ENCODE peak calls at places on chromosomes 3 and 15, in five cellular contexts. V, I, D, S and T are unnamed samples.

GRCh38 chr3:36305929-36306520 is 74.3 kb upstream of the STAC start:
- DNase-seq in V (no peak), I (peak), D (no peak), S (no peak), T (no peak)

GRCh38 chr3:159953320-159953719 is 35.3 kb upstream of the IL12A start:
- DNase-seq in V (no peak), S (no peak), D (no peak), I (no peak), T (no peak)

GRCh38 chr3:69838217-69838616 is 99.0 kb downstream of the MITF start:
- DNase-seq in V (no peak), S (no peak), I (peak), D (peak), T (no peak)

GRCh38 chr15:98551936-98552562 is 96.3 kb upstream of the IGF1R start:
- DNase-seq in S (no peak), I (no peak), D (no peak), V (no peak), T (no peak)

GRCh38 chr3:118938183-118938961 is 96.3 kb downstream of the IGSF11 start:
- DNase-seq in D (no peak), I (peak), V (no peak), S (no peak), T (no peak)

GRCh38 chr3:126666600-126667528 is 11.9 kb upstream of the TXNRD3 start:
- DNase-seq in D (no peak), I (no peak), V (no peak), S (peak), T (no peak)

GRCh38 chr3:95934181-95934580 is 880.2 kb upstream of the EPHA6 start:
- DNase-seq in V (no peak), S (no peak), I (no peak), D (no peak), T (no peak)

GRCh38 chr15:96351801-96352593 is 21.5 kb downstream of the NR2F2 start:
- DNase-seq in V (peak), S (no peak), D (no peak), I (no peak), T (peak)

GRCh38 chr3:72099331-72100061 is 314.5 kb upstream of the PROK2 start:
- DNase-seq in D (no peak), V (no peak), S (peak), I (no peak), T (no peak)

GRCh38 chr3:20056727-20057611 is 16.7 kb downstream of the KAT2B start:
- DNase-seq in D (no peak), I (peak), S (no peak), V (no peak), T (peak)

GRCh38 chr3:165742351-165742750 is 94.9 kb downstream of the BCHE start:
- DNase-seq in S (no peak), I (no peak), V (no peak), D (no peak), T (no peak)

GRCh38 chr15:76187151-76187550 is 124.1 kb downstream of the ETFA start:
- DNase-seq in I (no peak), V (no peak), D (no peak), S (no peak), T (no peak)

GRCh38 chr3:147886889-147887288 is 477.7 kb downstream of the ZIC1 start:
- DNase-seq in I (no peak), D (no peak), V (no peak), S (no peak), T (no peak)

GRCh38 chr15:85443593-85444328 is 63.4 kb downstream of the AKAP13 start:
- DNase-seq in V (no peak), D (no peak), I (peak), S (no peak), T (no peak)

GRCh38 chr15:41025393-41025792 is 72.1 kb downstream of the CHAC1 start:
- DNase-seq in V (no peak), S (no peak), I (no peak), D (no peak), T (no peak)

GRCh38 chr15:91113036-91113435 is 13.0 kb downstream of the SV2B start:
- DNase-seq in D (no peak), S (no peak), V (no peak), I (no peak), T (no peak)

GRCh38 chr15:38145671-38146111 is 106.9 kb upstream of the SPRED1 start:
- DNase-seq in V (no peak), I (peak), D (no peak), S (no peak), T (peak)

GRCh38 chr3:168053115-168053514 is 42.6 kb downstream of the GOLIM4 start:
- DNase-seq in D (no peak), V (no peak), I (no peak), S (no peak), T (no peak)

GRCh38 chr15:90126022-90126421 is 23.8 kb upstream of the IDH2 start:
- DNase-seq in D (no peak), I (no peak), S (peak), V (no peak), T (no peak)

GRCh38 chr15:42549052-42549491 is 434 bp downstream of the HAUS2 start:
- DNase-seq in V (no peak), S (no peak), D (no peak), I (peak), T (peak)

GRCh38 chr3:162743091-162743490 is 1246.5 kb downstream of the OTOL1 start:
- DNase-seq in S (no peak), I (peak), D (no peak), V (no peak), T (no peak)

GRCh38 chr3:108322352-108322751 is 26.0 kb downstream of the HHLA2 start:
- DNase-seq in S (no peak), V (no peak), I (no peak), D (no peak), T (no peak)
- TF ChIP-seq CTCF in S (no peak), V (no peak), I (no peak), D (no peak), T (no peak)

GRCh38 chr3:151248772-151249366 is 29.5 kb downstream of the P2RY14 start:
- DNase-seq in I (no peak), V (no peak), D (no peak), S (no peak), T (no peak)
- TF ChIP-seq CTCF in I (no peak), V (no peak), D (no peak), S (no peak), T (no peak)

GRCh38 chr15:32134777-32135307 is 104.5 kb downstream of the CHRNA7 start:
- DNase-seq in V (no peak), S (no peak), I (no peak), D (no peak), T (no peak)

GRCh38 chr15:32131803-32132202 is 101.5 kb downstream of the CHRNA7 start:
- DNase-seq in I (no peak), D (no peak), V (no peak), S (no peak), T (no peak)

GRCh38 chr15:32135326-32135725 is 105.0 kb downstream of the CHRNA7 start:
- DNase-seq in S (no peak), V (no peak), I (no peak), D (no peak), T (no peak)

GRCh38 chr15:32132850-32133249 is 102.5 kb downstream of the CHRNA7 start:
- DNase-seq in I (no peak), D (no peak), S (no peak), V (no peak), T (no peak)

DNA sequence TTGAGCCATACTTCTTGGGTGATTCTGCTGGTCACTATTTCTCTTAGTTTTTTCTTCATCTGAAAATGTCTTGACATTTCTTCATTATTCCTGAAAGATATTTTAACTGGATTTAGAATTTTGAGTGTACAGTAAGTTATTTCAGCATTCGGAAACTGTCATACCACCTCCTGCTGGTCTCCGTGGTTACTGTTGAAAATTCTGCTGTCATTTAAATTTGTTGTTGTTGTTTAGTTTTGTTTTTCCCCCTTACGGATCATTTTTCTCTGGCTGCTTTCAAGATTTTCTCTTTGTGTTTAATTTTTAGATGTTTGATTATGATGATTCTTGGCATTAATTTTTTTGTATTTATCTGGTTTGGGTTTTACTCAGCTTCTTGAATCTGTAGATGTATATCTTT is 100.5 kb downstream of the CHRNA7 start:
- DNase-seq in I (no peak), S (no peak), V (no peak), D (no peak), T (no peak)
- TF ChIP-seq CTCF in I (no peak), S (no peak), V (no peak), D (no peak), T (no peak)

DNA sequence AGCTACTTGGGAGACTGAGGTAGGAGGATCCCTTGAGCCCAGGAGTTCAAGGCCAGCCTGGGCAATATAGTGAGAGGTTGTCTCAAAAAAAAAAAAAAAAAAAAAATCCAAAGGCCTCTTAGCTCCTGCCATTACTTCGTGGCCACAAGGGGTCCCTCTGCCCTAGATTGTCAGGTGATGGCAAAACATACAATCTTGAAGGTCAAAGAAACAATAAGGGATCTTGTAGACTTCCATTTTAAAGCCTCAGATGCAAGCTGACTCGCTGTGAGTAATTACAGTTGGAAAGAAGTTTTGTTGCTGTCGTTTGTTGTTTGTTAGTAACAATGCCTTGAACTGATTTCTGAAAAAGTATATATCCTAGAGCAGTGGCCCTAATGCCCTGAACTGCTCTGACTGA is 55.9 kb upstream of the PLCL2 start:
- DNase-seq in V (no peak), I (peak), D (no peak), S (no peak), T (no peak)
- TF ChIP-seq CTCF in V (no peak), I (peak), D (peak), S (no peak), T (peak)

GRCh38 chr3:37995652-37996641 is 5.4 kb downstream of the VILL start:
- DNase-seq in S (peak), I (no peak), V (no peak), D (no peak), T (peak)
- TF ChIP-seq CTCF in S (no peak), I (no peak), V (no peak), D (no peak), T (no peak)

GRCh38 chr15:39312984-39313383 is 267.9 kb upstream of the THBS1 start:
- DNase-seq in V (no peak), I (peak), D (no peak), S (no peak), T (no peak)
- TF ChIP-seq CTCF in V (no peak), I (peak), D (no peak), S (no peak), T (no peak)

GRCh38 chr3:173556546-173556945 is 159.0 kb downstream of the NLGN1 start:
- DNase-seq in V (no peak), I (no peak), S (no peak), D (no peak), T (no peak)

GRCh38 chr3:173548261-173548660 is 150.7 kb downstream of the NLGN1 start:
- DNase-seq in I (no peak), D (no peak), S (no peak), V (no peak), T (no peak)

GRCh38 chr3:173552526-173552925 is 155.0 kb downstream of the NLGN1 start:
- DNase-seq in D (no peak), V (no peak), I (no peak), S (no peak), T (peak)

DNA sequence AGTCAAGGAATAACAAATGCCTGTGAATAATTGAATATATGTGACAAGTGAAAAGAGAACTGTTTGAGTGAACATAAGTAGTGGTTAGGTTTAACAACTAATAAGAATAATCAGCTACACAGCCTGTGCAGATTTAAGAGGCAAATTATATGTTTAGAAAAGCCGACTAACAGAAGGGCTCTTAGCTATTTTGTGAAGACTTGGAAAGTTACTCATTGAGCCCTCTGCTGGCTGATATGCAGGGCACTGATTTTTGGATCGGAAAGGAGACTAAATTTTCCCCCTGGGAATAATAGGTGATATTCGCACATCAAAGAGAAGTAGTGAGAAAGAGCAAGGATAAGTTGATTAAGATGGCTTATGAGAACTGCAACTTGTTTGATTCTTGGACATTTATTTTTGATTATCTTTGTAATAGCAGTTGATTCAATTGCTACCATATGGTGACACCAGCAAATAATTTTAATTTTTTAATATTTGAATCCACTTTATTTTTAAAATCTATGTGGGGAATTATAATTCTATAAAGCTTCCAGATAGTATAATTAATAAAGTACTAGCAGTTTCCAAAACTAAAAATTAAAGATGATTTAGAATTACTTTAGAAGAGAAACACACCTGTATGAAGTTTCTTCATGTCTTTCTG is 156.2 kb downstream of the NLGN1 start:
- DNase-seq in V (no peak), I (peak), D (peak), S (no peak), T (peak)
- TF ChIP-seq CTCF in V (peak), I (peak), D (peak), S (peak), T (peak)

GRCh38 chr3:66836363-66837152 is 161.5 kb upstream of the KBTBD8 start:
- DNase-seq in I (peak), S (no peak), V (no peak), D (no peak), T (no peak)
- TF ChIP-seq CTCF in I (no peak), S (peak), V (no peak), D (peak), T (peak)

GRCh38 chr3:123656691-123657090 is 71.8 kb upstream of the HACD2 start:
- DNase-seq in S (no peak), I (no peak), V (no peak), D (no peak), T (no peak)
- TF ChIP-seq CTCF in S (no peak), I (peak), V (no peak), D (no peak), T (no peak)